ENCODE peak calls at places on chromosomes 7 and 10, in nine cellular contexts. I, N, T, S, O, B, L, R and J are unnamed samples.
A peak's percentile ranks its signal among the peaks of the same experiment; 100 is the strongest.

GRCh38 chr7:124777268-124777667 is 11.7 kb upstream of the GPR37 start:
- DNase-seq in R (no peak), O (no peak), T (no peak), S (no peak), N (no peak), L (no peak), B (no peak), I (no peak), J (no peak)

GRCh38 chr7:36047254-36047653 is 105.8 kb upstream of the EEPD1 start:
- DNase-seq in S (no peak), T (no peak), N (no peak), B (no peak), R (peak; percentile 15), O (no peak), L (no peak), I (no peak), J (no peak)

GRCh38 chr7:129989466-129989865 is 36.7 kb upstream of the UBE2H start:
- DNase-seq in N (no peak), B (no peak), R (peak; percentile 34), I (no peak), O (no peak), T (no peak), L (no peak), S (no peak), J (no peak)

GRCh38 chr10:102540023-102540422 is 36.3 kb downstream of the SUFU start:
- DNase-seq in O (no peak), S (no peak), T (no peak), R (no peak), L (no peak), I (peak; percentile 18), N (no peak), B (no peak), J (no peak)

GRCh38 chr10:115653473-115653872 is 560.3 kb downstream of the ATRNL1 start:
- DNase-seq in N (no peak), L (no peak), S (no peak), B (no peak), I (no peak), R (no peak), O (no peak), T (no peak), J (no peak)

GRCh38 chr7:96728139-96728538 is 18.5 kb upstream of the SEM1 start:
- DNase-seq in O (no peak), N (no peak), T (no peak), B (no peak), I (no peak), S (no peak), R (no peak), L (no peak), J (no peak)

GRCh38 chr7:31633894-31634494 is 53.0 kb upstream of the PPP1R17 start:
- DNase-seq in T (no peak), O (peak; percentile 60), S (peak; percentile 83), N (no peak), I (peak; percentile 84), B (peak; percentile 25), R (peak; percentile 51), L (peak; percentile 32), J (no peak)

GRCh38 chr7:140060243-140060630 is 2.5 kb downstream of the PARP12 start:
- DNase-seq in B (no peak), R (peak; percentile 46), N (no peak), S (no peak), O (no peak), T (no peak), L (no peak), I (no peak), J (no peak)

GRCh38 chr10:89838002-89838615 is 136.7 kb downstream of the KIF20B start:
- DNase-seq in I (no peak), T (no peak), B (no peak), O (no peak), L (no peak), S (no peak), R (no peak), N (no peak), J (peak; percentile 16)

GRCh38 chr10:54454271-54454670 is 346.8 kb downstream of the PCDH15 start:
- DNase-seq in I (no peak), S (no peak), R (no peak), N (no peak), T (no peak), B (no peak), O (no peak), L (no peak), J (no peak)

DNA sequence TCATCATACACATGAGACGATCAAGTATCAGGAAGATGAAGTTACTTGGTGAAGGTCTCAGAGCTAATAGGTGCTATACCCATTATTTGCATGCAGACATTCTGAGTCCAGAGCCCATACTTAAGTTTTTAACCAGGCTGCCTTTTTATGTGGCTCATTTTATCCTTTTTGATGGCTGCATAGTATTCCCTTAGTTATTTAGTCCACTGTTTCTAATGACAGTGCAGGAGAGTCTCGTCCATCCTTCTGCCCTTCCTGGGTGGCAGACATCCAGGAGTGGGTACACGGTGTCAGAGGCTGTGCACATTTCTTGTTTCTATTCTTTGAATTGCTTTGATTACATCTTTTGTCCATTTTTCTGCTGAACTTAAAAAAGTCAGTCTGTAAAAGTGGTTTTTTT is 11.8 kb downstream of the PPP2R2D start:
- DNase-seq in R (no peak), T (no peak), L (no peak), I (no peak), B (no peak), O (no peak), N (no peak), S (no peak), J (peak; percentile 6)
- H3K4me1 ChIP-seq in R (peaks cover 2% of the 10 kb centered on the region), T (peaks cover 39% of the 10 kb centered on the region), L (peaks cover 4% of the 10 kb centered on the region), I (peaks cover 17% of the 10 kb centered on the region), B (peaks cover 17% of the 10 kb centered on the region), O (no peaks in the 10 kb centered on the region), N (peaks cover 53% of the 10 kb centered on the region), S (peaks cover 8% of the 10 kb centered on the region), J (no peaks in the 10 kb centered on the region)

GRCh38 chr10:131947631-131948347 is 33.9 kb downstream of the BNIP3 start:
- DNase-seq in T (no peak), I (no peak), N (no peak), O (no peak), L (peak; percentile 83), B (no peak), S (no peak), R (peak; percentile 88), J (no peak)
- H3K36me3 ChIP-seq in T (no peaks in the 10 kb centered on the region), I (no peaks in the 10 kb centered on the region), N (peaks cover 40% of the 10 kb centered on the region), O (peaks cover 91% of the 10 kb centered on the region), L (peaks cover 16% of the 10 kb centered on the region), B (peaks cover 87% of the 10 kb centered on the region), S (peaks cover 44% of the 10 kb centered on the region), R (peaks cover 22% of the 10 kb centered on the region), J (peaks cover 84% of the 10 kb centered on the region)

GRCh38 chr10:70222340-70222794 is 10.9 kb downstream of the PPA1 start:
- DNase-seq in O (no peak), B (no peak), T (no peak), N (no peak), I (peak; percentile 16), S (no peak), R (no peak), L (no peak), J (no peak)
- H3K4me1 ChIP-seq in O (no peaks in the 10 kb centered on the region), B (no peaks in the 10 kb centered on the region), T (no peaks in the 10 kb centered on the region), N (peaks cover 4% of the 10 kb centered on the region), I (no peaks in the 10 kb centered on the region), S (no peaks in the 10 kb centered on the region), R (peaks cover 2% of the 10 kb centered on the region), L (no peaks in the 10 kb centered on the region), J (no peaks in the 10 kb centered on the region)

GRCh38 chr10:79234391-79235318 is 112.6 kb upstream of the PPIF start:
- DNase-seq in I (no peak), S (no peak), T (no peak), N (no peak), L (peak; percentile 24), R (peak; percentile 37), O (no peak), B (no peak), J (no peak)

GRCh38 chr10:79229830-79230562 is 117.3 kb upstream of the PPIF start:
- DNase-seq in B (no peak), S (peak; percentile 44), R (no peak), I (peak; percentile 70), L (no peak), N (no peak), T (no peak), O (peak; percentile 55), J (no peak)

GRCh38 chr10:79230563-79231249 is 116.6 kb upstream of the PPIF start:
- DNase-seq in O (no peak), L (no peak), T (no peak), I (no peak), S (no peak), B (no peak), N (no peak), R (no peak), J (no peak)

GRCh38 chr10:79232864-79233263 is 114.4 kb upstream of the PPIF start:
- DNase-seq in R (no peak), S (no peak), B (no peak), L (no peak), I (no peak), N (no peak), T (no peak), O (no peak), J (no peak)

DNA sequence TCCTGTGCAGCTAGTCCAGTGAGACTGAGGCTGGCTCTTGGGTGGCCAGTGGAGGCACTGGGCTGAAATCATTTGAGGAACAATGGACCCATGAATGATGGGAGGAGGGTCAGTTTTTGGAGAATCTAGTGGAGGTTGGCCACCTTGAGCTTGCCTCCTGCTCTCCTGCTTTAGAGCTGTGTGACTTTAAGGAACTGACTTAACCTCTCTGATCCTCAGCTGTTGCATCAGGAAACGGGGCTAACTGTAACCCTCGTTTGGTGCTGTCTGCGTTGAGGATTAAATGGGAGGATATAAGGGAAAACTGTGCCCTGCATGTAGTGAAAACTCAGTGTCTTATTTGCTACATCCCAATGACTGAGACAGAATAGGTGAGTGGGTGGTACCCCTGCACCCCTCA is 115.4 kb upstream of the PPIF start:
- DNase-seq in L (no peak), I (no peak), T (no peak), B (no peak), N (no peak), R (no peak), S (no peak), O (no peak), J (no peak)
- H3K36me3 ChIP-seq in L (peaks cover 12% of the 10 kb centered on the region), I (no peaks in the 10 kb centered on the region), T (no peaks in the 10 kb centered on the region), B (peaks cover 20% of the 10 kb centered on the region), N (no peaks in the 10 kb centered on the region), R (peaks cover 21% of the 10 kb centered on the region), S (peaks cover 18% of the 10 kb centered on the region), O (peaks cover 60% of the 10 kb centered on the region), J (peaks cover 43% of the 10 kb centered on the region)

DNA sequence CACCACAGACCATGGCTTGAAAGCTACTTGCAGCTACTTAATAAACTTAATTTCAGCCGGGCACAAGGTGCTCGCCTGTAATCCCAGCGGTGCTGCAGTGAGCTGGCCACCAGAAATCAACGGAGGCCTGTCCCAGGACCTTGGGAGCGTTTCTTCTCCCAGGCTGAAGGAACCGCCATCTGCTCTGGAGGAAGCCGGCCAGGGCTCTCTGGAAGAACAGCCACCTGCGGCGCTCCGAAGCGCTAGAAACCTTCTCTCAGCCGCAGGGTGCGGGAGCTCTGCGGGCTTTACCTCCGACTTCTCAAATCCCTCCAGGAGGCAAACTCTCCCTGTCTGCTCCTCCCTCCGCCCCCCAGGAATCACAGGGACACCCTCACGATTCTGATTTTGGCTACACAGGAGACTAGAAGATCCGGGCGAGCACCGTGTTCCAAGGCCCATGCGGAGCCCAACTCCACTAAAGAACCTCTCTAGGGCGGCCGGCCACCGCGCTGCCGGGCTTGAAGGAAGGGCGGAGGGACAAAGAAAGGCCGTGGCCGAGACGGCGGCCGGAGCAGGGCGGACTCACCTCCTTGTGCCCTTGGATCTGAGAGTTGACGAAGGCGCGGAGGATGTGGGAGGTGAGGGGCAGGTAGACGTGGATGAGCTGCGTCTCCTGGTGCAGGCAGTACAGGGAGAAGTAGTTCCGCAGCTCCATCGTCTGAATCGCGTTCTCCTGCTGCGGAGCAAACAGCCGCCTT is 14.4 kb downstream of the NUDT1 start:
- DNase-seq in T (no peak), R (no peak), B (peak; percentile 17), L (no peak), O (no peak), N (no peak), I (no peak), S (no peak), J (no peak)
- H3K4me1 ChIP-seq in T (no peaks in the 10 kb centered on the region), R (no peaks in the 10 kb centered on the region), B (no peaks in the 10 kb centered on the region), L (peaks cover 14% of the 10 kb centered on the region), O (no peaks in the 10 kb centered on the region), N (no peaks in the 10 kb centered on the region), I (no peaks in the 10 kb centered on the region), S (no peaks in the 10 kb centered on the region), J (no peaks in the 10 kb centered on the region)